ENCODE peak calls at places on chromosomes 3 and 15, in five cellular contexts. One of them, this sample, is unnamed.

GRCh38 chr15:63420333-63420741 is 38.7 kb upstream of the CA12 start:
- DNase-seq in K562: peak
- DNase-seq in SK-N-SH: no peak
- DNase-seq in GM12878: no peak
- DNase-seq in HepG2: no peak
- DNase-seq in this sample: peak

GRCh38 chr15:36844453-36845094 is 255.8 kb downstream of the MEIS2 start:
- DNase-seq in HepG2: peak
- DNase-seq in GM12878: no peak
- DNase-seq in K562: no peak
- DNase-seq in SK-N-SH: no peak
- DNase-seq in this sample: peak

GRCh38 chr3:72327008-72327407 is 521.2 kb downstream of the SHQ1 start:
- DNase-seq in K562: no peak
- DNase-seq in SK-N-SH: no peak
- DNase-seq in HepG2: no peak
- DNase-seq in GM12878: no peak
- DNase-seq in this sample: no peak

GRCh38 chr15:49673861-49674260 is 53.0 kb downstream of the DTWD1 start:
- DNase-seq in GM12878: no peak
- DNase-seq in SK-N-SH: no peak
- DNase-seq in HepG2: no peak
- DNase-seq in K562: no peak
- DNase-seq in this sample: no peak

GRCh38 chr3:37458162-37458895 is 283.9 kb upstream of the LRRFIP2 start:
- DNase-seq in SK-N-SH: no peak
- DNase-seq in GM12878: no peak
- DNase-seq in K562: no peak
- DNase-seq in HepG2: no peak
- DNase-seq in this sample: no peak

GRCh38 chr3:168514252-168514651 is 418.5 kb upstream of the GOLIM4 start:
- DNase-seq in SK-N-SH: no peak
- DNase-seq in K562: no peak
- DNase-seq in HepG2: no peak
- DNase-seq in GM12878: no peak
- DNase-seq in this sample: no peak

GRCh38 chr15:48954538-48954937 is 9.2 kb downstream of the SHC4 start:
- DNase-seq in K562: no peak
- DNase-seq in SK-N-SH: no peak
- DNase-seq in GM12878: no peak
- DNase-seq in HepG2: no peak
- DNase-seq in this sample: no peak

GRCh38 chr3:50345586-50345985 is at the start of gene ZMYND10:
- DNase-seq in K562: peak
- DNase-seq in HepG2: no peak
- DNase-seq in SK-N-SH: no peak
- DNase-seq in GM12878: no peak
- DNase-seq in this sample: peak

GRCh38 chr15:76064375-76064774 is 4.6 kb downstream of the TMEM266 start:
- DNase-seq in GM12878: no peak
- DNase-seq in HepG2: no peak
- DNase-seq in SK-N-SH: peak
- DNase-seq in K562: no peak
- DNase-seq in this sample: no peak

GRCh38 chr3:124919756-124920155 is 14.8 kb downstream of the MUC13 start:
- DNase-seq in SK-N-SH: no peak
- DNase-seq in HepG2: peak
- DNase-seq in GM12878: no peak
- DNase-seq in K562: no peak
- DNase-seq in this sample: no peak

GRCh38 chr3:112470791-112471190 is 28.5 kb downstream of the BTLA start:
- DNase-seq in GM12878: no peak
- DNase-seq in K562: no peak
- DNase-seq in SK-N-SH: no peak
- DNase-seq in HepG2: no peak
- DNase-seq in this sample: no peak

GRCh38 chr3:127114337-127115070 is 78.4 kb upstream of the PRR23E start:
- DNase-seq in HepG2: no peak
- DNase-seq in SK-N-SH: peak
- DNase-seq in K562: no peak
- DNase-seq in GM12878: no peak
- DNase-seq in this sample: no peak
- TF ChIP-seq FOXM1 in HepG2: no peak
- TF ChIP-seq FOXM1 in SK-N-SH: no peak
- TF ChIP-seq FOXM1 in K562: no peak
- TF ChIP-seq FOXM1 in GM12878: no peak
- TF ChIP-seq FOXM1 in this sample: no peak

GRCh38 chr3:81869380-81869779 is 107.9 kb upstream of the GBE1 start:
- DNase-seq in HepG2: no peak
- DNase-seq in K562: no peak
- DNase-seq in GM12878: no peak
- DNase-seq in SK-N-SH: no peak
- DNase-seq in this sample: no peak
- TF ChIP-seq FOXM1 in HepG2: no peak
- TF ChIP-seq FOXM1 in K562: no peak
- TF ChIP-seq FOXM1 in GM12878: no peak
- TF ChIP-seq FOXM1 in SK-N-SH: no peak
- TF ChIP-seq FOXM1 in this sample: no peak

GRCh38 chr3:62312201-62312600 is 61.1 kb downstream of the FEZF2 start:
- DNase-seq in HepG2: no peak
- DNase-seq in GM12878: no peak
- DNase-seq in SK-N-SH: no peak
- DNase-seq in K562: no peak
- DNase-seq in this sample: no peak
- TF ChIP-seq FOXM1 in HepG2: no peak
- TF ChIP-seq FOXM1 in GM12878: no peak
- TF ChIP-seq FOXM1 in SK-N-SH: no peak
- TF ChIP-seq FOXM1 in K562: no peak
- TF ChIP-seq FOXM1 in this sample: no peak

GRCh38 chr3:196965112-196965803 is 3.4 kb downstream of the PIGZ start:
- DNase-seq in GM12878: no peak
- DNase-seq in SK-N-SH: no peak
- DNase-seq in HepG2: no peak
- DNase-seq in K562: no peak
- DNase-seq in this sample: no peak
- TF ChIP-seq FOXM1 in GM12878: no peak
- TF ChIP-seq FOXM1 in SK-N-SH: no peak
- TF ChIP-seq FOXM1 in HepG2: no peak
- TF ChIP-seq FOXM1 in K562: no peak
- TF ChIP-seq FOXM1 in this sample: no peak

DNA sequence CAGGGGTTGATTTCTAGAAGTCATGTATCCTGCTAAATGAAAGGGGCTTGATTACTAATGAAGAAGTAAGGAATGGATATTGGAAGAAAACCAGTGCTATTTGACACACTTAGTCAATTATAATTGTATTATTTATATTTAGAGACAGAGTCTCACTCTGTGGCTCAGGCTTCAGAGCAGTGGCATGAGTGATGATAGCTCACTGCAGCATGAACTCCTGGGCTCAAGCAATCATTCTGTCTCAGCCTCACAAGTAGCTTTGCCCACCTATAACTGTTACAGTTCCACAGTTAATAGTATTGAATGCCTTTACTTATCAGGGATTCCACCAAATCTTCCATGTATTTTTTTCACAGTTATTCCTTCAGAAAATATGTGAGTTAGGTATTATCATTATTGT is 432.0 kb upstream of the TGFBR2 start:
- DNase-seq in SK-N-SH: no peak
- DNase-seq in HepG2: no peak
- DNase-seq in K562: no peak
- DNase-seq in GM12878: no peak
- DNase-seq in this sample: no peak
- TF ChIP-seq FOXM1 in SK-N-SH: no peak
- TF ChIP-seq FOXM1 in HepG2: no peak
- TF ChIP-seq FOXM1 in K562: no peak
- TF ChIP-seq FOXM1 in GM12878: no peak
- TF ChIP-seq FOXM1 in this sample: no peak

DNA sequence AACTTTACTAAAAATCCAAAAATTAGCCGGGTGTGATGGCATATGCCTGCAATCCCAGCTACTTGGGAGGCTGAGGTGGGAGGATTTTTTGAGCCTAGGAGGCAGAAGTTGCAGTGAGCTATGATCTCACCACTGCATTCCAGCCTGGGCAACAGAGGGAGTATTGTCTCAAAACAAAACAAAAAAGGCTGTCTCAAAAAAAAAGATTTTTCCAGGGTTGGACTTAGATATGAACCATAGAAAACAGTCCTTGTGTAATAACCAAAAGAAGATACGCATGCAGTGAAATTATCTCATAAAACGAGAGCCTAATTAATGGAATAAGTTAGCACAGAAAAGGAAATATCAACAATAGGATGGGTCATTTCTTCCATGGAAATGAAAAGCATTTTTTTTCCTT is 320.4 kb upstream of the RASGRP1 start:
- DNase-seq in HepG2: peak
- DNase-seq in SK-N-SH: no peak
- DNase-seq in K562: no peak
- DNase-seq in GM12878: no peak
- DNase-seq in this sample: no peak
- TF ChIP-seq FOXM1 in HepG2: no peak
- TF ChIP-seq FOXM1 in SK-N-SH: no peak
- TF ChIP-seq FOXM1 in K562: no peak
- TF ChIP-seq FOXM1 in GM12878: no peak
- TF ChIP-seq FOXM1 in this sample: no peak